ENCODE peak calls at places on chromosomes 11 and 22, in five cellular contexts. J is endodermal cell; B is heart left ventricle; E is lower lobe of right lung; P is CD8-positive, alpha-beta T cell. U is an unnamed sample.

GRCh38 chr11:12195773-12196172 is 85.4 kb downstream of the MICAL2 start:
- DNase-seq in J (no peak), B (no peak), E (no peak), P (peak), U (no peak)

GRCh38 chr22:27705391-27706080 is 96.0 kb downstream of the MN1 start:
- DNase-seq in J (no peak), B (no peak), E (no peak), P (no peak), U (no peak)

GRCh38 chr22:22709719-22710445 is 65.5 kb downstream of the GGTLC2 start:
- DNase-seq in J (peak), B (no peak), E (no peak), P (no peak), U (no peak)

GRCh38 chr11:101129203-101129943 is at the start of gene PGR:
- DNase-seq in J (peak), B (peak), E (peak), P (no peak), U (no peak)

GRCh38 chr22:19138217-19139000 is 6.0 kb downstream of the ESS2 start:
- DNase-seq in J (no peak), B (no peak), E (no peak), P (no peak), U (no peak)

GRCh38 chr11:33525789-33526188 is 174.8 kb downstream of the C11orf91 start:
- DNase-seq in J (peak), B (no peak), E (no peak), P (no peak), U (no peak)

GRCh38 chr11:71477637-71478011 is 24.6 kb downstream of the NADSYN1 start:
- DNase-seq in J (peak), B (no peak), E (no peak), P (no peak), U (no peak)

GRCh38 chr11:102157219-102157618 is 47.0 kb downstream of the YAP1 start:
- DNase-seq in J (no peak), B (peak), E (no peak), P (no peak), U (peak)

GRCh38 chr11:114811971-114812370 is 133.6 kb downstream of the NXPE2 start:
- DNase-seq in J (peak), B (no peak), E (no peak), P (no peak), U (no peak)

GRCh38 chr22:23800297-23801237 is 13.8 kb downstream of the SMARCB1 start:
- DNase-seq in J (peak), B (no peak), E (peak), P (no peak), U (no peak)
- H3K4me3 ChIP-seq in J (no peak), B (no peak), E (no peak), P (no peak), U (no peak)

GRCh38 chr11:17760102-17761029 is 25.8 kb downstream of the KCNC1 start:
- DNase-seq in J (peak), B (peak), E (no peak), P (no peak), U (peak)
- TF ChIP-seq CTCF in J (peak), B (peak), E (peak), P (no peak), U (peak)

GRCh38 chr11:60457576-60457975 is 1.9 kb downstream of the MS4A1 start:
- DNase-seq in J (no peak), B (no peak), E (no peak), P (no peak), U (no peak)
- H3K4me3 ChIP-seq in J (no peak), B (no peak), E (no peak), P (no peak), U (no peak)

DNA sequence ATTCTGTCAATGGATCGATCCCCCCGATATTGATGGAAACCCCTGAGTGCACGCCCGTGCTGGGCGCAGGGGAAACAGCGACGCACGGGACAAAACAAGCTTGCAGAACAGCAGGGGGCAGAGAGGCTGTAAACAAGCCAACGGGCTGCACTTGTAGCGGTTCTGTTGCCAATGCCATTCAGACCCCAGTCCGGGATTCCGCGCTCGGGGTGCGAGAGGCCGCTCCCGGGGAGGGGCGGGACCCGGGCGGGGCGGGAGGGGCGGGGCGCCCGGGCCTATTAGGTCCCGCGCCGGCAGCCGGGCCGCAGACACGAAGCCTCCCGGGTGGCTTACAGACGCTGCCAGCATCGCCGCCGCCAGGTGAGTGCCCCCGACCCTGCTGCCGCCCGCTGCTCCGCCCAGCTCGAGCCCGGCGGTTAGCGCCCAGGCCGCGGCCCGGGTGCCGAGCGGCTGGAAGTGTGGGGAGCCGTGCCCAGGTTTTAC is at the start of gene BIK:
- DNase-seq in J (peak), B (peak), E (peak), P (peak), U (no peak)
- TF ChIP-seq CTCF in J (no peak), B (no peak), E (no peak), P (peak), U (peak)